ENCODE peak calls at places on chromosomes 1 and 21, in nine cellular contexts. K is HEK293T, D is H4, R is dermis blood vessel endothelial cell, S is RWPE1, L is omental fat pad, B is AG04450, J is G401, E is HCT116. Q is an unnamed sample.

GRCh38 chr21:42618713-42619112 is 34.7 kb upstream of the PDE9A start:
- DNase-seq in D (no peak), J (peak; percentile 46), L (no peak), S (no peak), B (no peak), E (no peak), R (no peak), K (no peak), Q (no peak)

GRCh38 chr1:229714964-229715603 is 89.0 kb downstream of the URB2 start:
- DNase-seq in L (no peak), K (no peak), S (peak; percentile 25), D (no peak), B (no peak), J (no peak), R (peak; percentile 64), E (peak; percentile 37), Q (peak; percentile 57)

GRCh38 chr1:14117700-14118099 is 417.7 kb downstream of the PRDM2 start:
- DNase-seq in L (no peak), J (no peak), E (no peak), B (no peak), K (no peak), R (no peak), S (no peak), D (no peak), Q (no peak)

GRCh38 chr1:173342766-173343165 is 134.4 kb upstream of the PRDX6 start:
- DNase-seq in S (no peak), K (no peak), R (no peak), J (no peak), E (no peak), B (no peak), L (no peak), D (no peak), Q (no peak)

GRCh38 chr1:54273837-54274192 is 73.8 kb downstream of the MRPL37 start:
- DNase-seq in B (no peak), L (no peak), J (peak; percentile 68), K (peak; percentile 58), E (no peak), D (no peak), S (no peak), R (no peak), Q (no peak)

GRCh38 chr1:118266436-118266835 is 81.4 kb upstream of the SPAG17 start:
- DNase-seq in J (no peak), B (no peak), S (peak; percentile 26), K (no peak), D (no peak), R (no peak), L (no peak), E (no peak), Q (no peak)

GRCh38 chr1:9434247-9434646 is 105.0 kb upstream of the SLC25A33 start:
- DNase-seq in E (no peak), R (no peak), K (no peak), S (no peak), B (no peak), L (no peak), D (no peak), J (no peak), Q (no peak)

GRCh38 chr1:245168090-245168489 is 13.3 kb downstream of the KIF26B start:
- DNase-seq in E (no peak), R (peak; percentile 12), S (no peak), B (no peak), J (no peak), K (no peak), D (no peak), L (no peak), Q (no peak)

GRCh38 chr1:117702654-117703053 is 96.8 kb downstream of the TENT5C start:
- DNase-seq in K (no peak), B (no peak), J (no peak), E (no peak), S (no peak), L (no peak), D (no peak), R (no peak), Q (no peak)

GRCh38 chr1:20383631-20384030 is 93.0 kb downstream of the VWA5B1 start:
- DNase-seq in R (no peak), D (no peak), B (no peak), L (no peak), J (no peak), K (no peak), S (no peak), E (no peak), Q (no peak)

GRCh38 chr1:217495249-217495648 is 135.6 kb downstream of the GPATCH2 start:
- DNase-seq in L (no peak), K (no peak), B (no peak), S (no peak), R (no peak), E (no peak), J (no peak), D (no peak), Q (no peak)

GRCh38 chr1:67937651-67938050 is 104.4 kb upstream of the GNG12 start:
- DNase-seq in D (no peak), R (no peak), J (no peak), B (peak; percentile 33), L (no peak), S (no peak), E (no peak), K (no peak), Q (no peak)

GRCh38 chr1:211579434-211580302 is 707 bp upstream of the SLC30A1 start:
- DNase-seq in S (peak; percentile 4), R (peak; percentile 63), L (peak; percentile 24), D (peak; percentile 49), B (no peak), E (no peak), K (peak; percentile 75), J (no peak), Q (no peak)

GRCh38 chr1:215523128-215523861 is 43.8 kb upstream of the KCTD3 start:
- DNase-seq in B (no peak), D (no peak), S (no peak), L (no peak), K (no peak), E (peak; percentile 6), J (no peak), R (peak; percentile 42), Q (no peak)

GRCh38 chr1:99992760-99993467 is 23.1 kb downstream of the SLC35A3 start:
- DNase-seq in B (no peak), R (no peak), L (no peak), S (no peak), E (no peak), J (no peak), K (no peak), D (no peak), Q (no peak)

GRCh38 chr1:56508523-56508983 is 70.8 kb downstream of the PLPP3 start:
- DNase-seq in J (no peak), K (no peak), D (peak; percentile 21), E (no peak), S (peak; percentile 52), L (no peak), R (no peak), B (no peak), Q (no peak)

GRCh38 chr1:39566441-39567137 is 10.0 kb downstream of the PABPC4 start:
- DNase-seq in R (no peak), E (no peak), D (no peak), S (no peak), K (no peak), L (no peak), J (no peak), B (no peak), Q (no peak)

GRCh38 chr1:233707153-233707905 is 93.4 kb downstream of the KCNK1 start:
- DNase-seq in J (peak; percentile 10), S (peak; percentile 86), K (no peak), R (no peak), E (peak; percentile 77), B (no peak), L (no peak), D (peak; percentile 44), Q (no peak)

Q was measured in activated CD4-positive, alpha-beta memory T cell treated with anti-CD3 and anti-CD28 coated beads, Interleukin-2, amount 10 ng/mL, durations not matched to agents 7 days and 5 days.